ENCODE peak calls at places on chromosomes 3 and 15, in eight cellular contexts. H is activated naive CD8-positive, alpha-beta T cell treated with anti-CD3 and anti-CD28 coated beads for 36 hours; G is OCI-LY7; C is osteoblast; D is activated CD8-positive, alpha-beta memory T cell treated with anti-CD3 and anti-CD28 coated beads for 48 hours; I is HuH-7; N is naive thymus-derived CD8-positive, alpha-beta T cell; L is KBM-7. K is an unnamed sample.

GRCh38 chr3:64454768-64455167 is 229.5 kb upstream of the PRICKLE2 start:
- DNase-seq in H (no peak), L (no peak), C (no peak), I (no peak), N (no peak), D (no peak), G (no peak), K (no peak)

GRCh38 chr3:47294392-47294791 is 11.6 kb downstream of the KLHL18 start:
- DNase-seq in H (no peak), N (no peak), D (no peak), I (no peak), C (no peak), L (no peak), G (no peak), K (no peak)

GRCh38 chr3:55089211-55089610 is 161.4 kb upstream of the LRTM1 start:
- DNase-seq in L (no peak), H (no peak), C (no peak), G (no peak), N (no peak), I (no peak), D (no peak), K (no peak)

GRCh38 chr3:129794319-129795201 is 99.0 kb downstream of the TMCC1 start:
- DNase-seq in H (peak), L (peak), N (no peak), C (peak), D (no peak), I (peak), G (peak), K (no peak)

GRCh38 chr3:185823280-185824044 is 1.4 kb downstream of the IGF2BP2 start:
- DNase-seq in G (no peak), H (no peak), N (no peak), I (peak), D (no peak), C (peak), L (peak), K (peak)

GRCh38 chr15:88911766-88912118 is 1.4 kb downstream of the MFGE8 start:
- DNase-seq in D (no peak), N (no peak), G (no peak), H (no peak), I (no peak), L (no peak), C (peak), K (no peak)

GRCh38 chr15:90001062-90001682 is at the start of gene ZNF710:
- DNase-seq in N (no peak), D (no peak), L (peak), C (peak), I (peak), H (peak), G (peak), K (no peak)

GRCh38 chr15:63430766-63431451 is 49.3 kb upstream of the CA12 start:
- DNase-seq in C (no peak), L (no peak), G (no peak), I (no peak), N (no peak), D (no peak), H (no peak), K (no peak)

GRCh38 chr15:32828507-32829186 is 110.8 kb downstream of the GREM1 start:
- DNase-seq in H (no peak), C (peak), D (no peak), G (no peak), I (no peak), N (no peak), L (no peak), K (no peak)

GRCh38 chr3:155859859-155860258 is 5.6 kb upstream of the SLC33A1 start:
- DNase-seq in I (no peak), D (no peak), H (no peak), C (peak), G (peak), N (no peak), L (peak), K (no peak)

K was measured in upper lobe of left lung.